ENCODE peak calls at places on chromosomes 1 and 21, in four cellular contexts. O is colonic mucosa, G is cardiac muscle cell, X is transverse colon. U is an unnamed sample.

GRCh38 chr1:178587975-178588374 is 75.1 kb downstream of the TEX35 start:
- DNase-seq in O (no peak), G (no peak), X (no peak), U (no peak)

GRCh38 chr1:10007161-10007560 is 10.1 kb downstream of the RBP7 start:
- DNase-seq in O (no peak), G (peak; percentile 67), X (no peak), U (peak; percentile 74)

GRCh38 chr1:180952657-180953013 is 39.9 kb downstream of the KIAA1614 start:
- DNase-seq in O (no peak), G (no peak), X (no peak), U (no peak)

GRCh38 chr1:44725309-44725698 is 5.7 kb downstream of the RNU5D-1 start:
- DNase-seq in O (no peak), G (no peak), X (no peak), U (no peak)

GRCh38 chr1:42765271-42765670 is 1.6 kb downstream of the P3H1 start:
- DNase-seq in O (no peak), G (peak; percentile 27), X (no peak), U (no peak)

GRCh38 chr1:19156676-19157075 is 53.4 kb downstream of the UBR4 start:
- DNase-seq in O (peak; percentile 93), G (peak; percentile 90), X (peak; percentile 87), U (peak; percentile 75)

GRCh38 chr1:7899741-7900140 is 40.9 kb downstream of the TNFRSF9 start:
- DNase-seq in O (no peak), G (peak; percentile 53), X (no peak), U (no peak)

GRCh38 chr21:37742532-37742931 is 173.7 kb downstream of the KCNJ6 start:
- DNase-seq in O (no peak), G (no peak), X (no peak), U (no peak)

GRCh38 chr1:37602750-37603694 is 7.3 kb upstream of the GNL2 start:
- DNase-seq in O (no peak), G (peak; percentile 56), X (peak; percentile 28), U (no peak)

DNA sequence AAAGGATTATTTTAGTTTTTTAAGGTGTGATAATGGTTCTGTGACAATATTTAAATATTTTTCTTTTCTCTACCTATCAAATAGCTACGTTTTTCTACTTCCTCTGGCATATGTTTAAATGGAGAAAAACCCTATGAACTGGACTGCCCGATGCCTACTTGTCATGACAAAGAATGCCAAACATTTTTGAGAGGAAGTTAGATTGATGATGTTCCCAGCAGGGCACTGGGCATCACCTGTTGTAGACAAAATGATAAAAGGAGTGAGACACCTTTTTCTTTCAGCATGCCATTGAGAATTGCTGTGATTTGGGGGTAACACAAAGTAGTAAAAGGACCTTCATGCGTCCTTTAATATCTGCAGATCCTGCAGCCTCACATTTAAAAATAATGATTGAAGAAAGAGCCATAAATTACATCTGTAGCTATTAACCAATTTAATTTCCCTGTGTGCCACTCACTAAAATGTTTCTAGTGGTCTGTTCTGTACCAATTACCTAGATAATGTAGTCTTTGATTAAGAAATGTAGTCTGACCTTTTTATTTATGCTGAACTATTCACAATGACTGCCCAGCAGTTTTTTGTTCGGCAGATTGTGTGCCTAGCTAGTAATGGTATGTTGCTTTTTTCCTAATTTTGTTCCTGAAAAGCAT is 47.6 kb downstream of the RPL5 start:
- DNase-seq in O (no peak), G (no peak), X (no peak), U (no peak)
- H3K4me3 ChIP-seq in O (no peak overlapping the region), G (no peak overlapping the region), X (no peak overlapping the region), U (no peak overlapping the region)

GRCh38 chr1:114618606-114619005 is 37.2 kb upstream of the BCAS2 start:
- DNase-seq in O (no peak), G (no peak), X (no peak), U (no peak)
- H3K4me3 ChIP-seq in O (no peak overlapping the region), G (no peak overlapping the region), X (no peak overlapping the region), U (no peak overlapping the region)

GRCh38 chr1:85330711-85331290 is 54.4 kb upstream of the BCL10 start:
- DNase-seq in O (no peak), G (peak; percentile 96), X (no peak), U (no peak)

GRCh38 chr1:85333186-85333585 is 56.8 kb upstream of the BCL10 start:
- DNase-seq in O (no peak), G (no peak), X (no peak), U (no peak)

GRCh38 chr1:85330206-85330605 is 53.8 kb upstream of the BCL10 start:
- DNase-seq in O (no peak), G (peak; percentile 90), X (no peak), U (no peak)

GRCh38 chr1:85334962-85335361 is 58.5 kb upstream of the BCL10 start:
- DNase-seq in O (no peak), G (peak; percentile 39), X (no peak), U (no peak)

DNA sequence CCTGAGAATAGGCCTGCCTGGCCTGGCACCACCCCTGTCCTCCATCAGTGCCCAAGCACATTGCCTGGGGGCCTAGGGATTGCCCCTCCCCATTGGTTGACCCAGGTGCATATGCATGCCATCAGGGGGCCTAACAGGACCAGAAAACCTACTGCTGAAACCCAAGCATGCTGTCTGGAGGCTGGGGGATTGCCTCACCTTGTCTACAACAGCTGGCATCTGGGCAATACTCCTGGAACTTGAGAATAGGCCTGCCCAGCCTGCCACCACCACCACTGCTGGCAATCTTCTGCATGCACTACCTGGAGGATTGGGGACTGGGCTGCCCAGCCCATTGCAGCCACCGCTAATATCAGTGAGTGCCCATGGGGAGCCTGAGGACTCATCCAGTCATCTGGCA is 56.1 kb upstream of the BCL10 start:
- DNase-seq in O (no peak), G (no peak), X (no peak), U (no peak)
- H3K4me3 ChIP-seq in O (no peak overlapping the region), G (no peak overlapping the region), X (no peak overlapping the region), U (no peak overlapping the region)

GRCh38 chr21:45016491-45017375 is 57.6 kb upstream of the ADARB1 start:
- DNase-seq in O (no peak), G (no peak), X (peak; percentile 7), U (no peak)

GRCh38 chr21:45019887-45020537 is 54.4 kb upstream of the ADARB1 start:
- DNase-seq in O (no peak), G (no peak), X (no peak), U (no peak)

GRCh38 chr21:45019076-45019886 is 55.1 kb upstream of the ADARB1 start:
- DNase-seq in O (no peak), G (no peak), X (peak; percentile 8), U (no peak)

GRCh38 chr21:45017376-45017960 is 56.9 kb upstream of the ADARB1 start:
- DNase-seq in O (no peak), G (no peak), X (peak; percentile 5), U (no peak)

GRCh38 chr21:45018131-45019075 is 56.0 kb upstream of the ADARB1 start:
- DNase-seq in O (no peak), G (peak; percentile 28), X (peak; percentile 9), U (no peak)
- H3K4me3 ChIP-seq in O (peak overlapping the region; percentile 11), G (peak overlapping the region; percentile 35), X (peak overlapping the region; percentile 23), U (peak overlapping the region; percentile 52)

GRCh38 chr1:205500240-205501218 is 3.9 kb upstream of the CDK18 start:
- DNase-seq in O (no peak), G (no peak), X (no peak), U (no peak)
- H3K4me3 ChIP-seq in O (no peak overlapping the region), G (no peak overlapping the region), X (no peak overlapping the region), U (no peak overlapping the region)

DNA sequence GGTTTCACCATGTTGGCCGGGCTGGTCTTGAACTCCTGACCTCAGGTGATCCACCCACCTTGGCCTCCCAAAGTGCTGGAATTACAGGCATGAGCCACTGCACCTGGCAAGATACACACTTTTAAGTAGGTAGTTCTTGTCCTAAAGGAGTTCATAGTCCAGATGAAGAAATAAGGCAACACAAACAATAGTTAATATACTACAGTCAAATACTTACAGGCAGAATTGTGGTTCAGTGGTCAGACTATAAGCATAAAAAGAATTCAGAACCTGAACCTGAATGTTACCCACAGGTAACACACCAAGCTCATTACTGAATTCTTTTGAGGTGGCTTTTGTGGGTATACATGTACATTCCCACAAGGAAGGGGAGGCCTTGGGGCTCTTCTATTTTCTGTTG is 1.8 kb downstream of the SDHB start:
- DNase-seq in O (no peak), G (no peak), X (no peak), U (no peak)
- H3K4me3 ChIP-seq in O (no peak overlapping the region), G (no peak overlapping the region), X (no peak overlapping the region), U (peak overlapping the region; percentile 88)

GRCh38 chr1:174206148-174206826 is 47.0 kb downstream of the RABGAP1L start:
- DNase-seq in O (no peak), G (peak; percentile 15), X (no peak), U (no peak)
- H3K4me3 ChIP-seq in O (no peak overlapping the region), G (no peak overlapping the region), X (no peak overlapping the region), U (no peak overlapping the region)

GRCh38 chr21:46182548-46183336 is 1.5 kb downstream of the SPATC1L start:
- DNase-seq in O (peak; percentile 20), G (no peak), X (no peak), U (no peak)
- H3K4me3 ChIP-seq in O (no peak overlapping the region), G (no peak overlapping the region), X (no peak overlapping the region), U (no peak overlapping the region)

U was measured in stomach.